ENCODE peak calls at places on chromosomes 4 and X, in four cellular contexts. R is AG08396, J is lung, V is neural progenitor cell. Z is an unnamed sample.

GRCh38 chrX:107718156-107718621 is 57.4 kb downstream of the TSC22D3 start:
- DNase-seq in R (peak), V (peak), J (peak), Z (peak)

GRCh38 chrX:48613502-48614160 is 16.3 kb downstream of the WDR13 start:
- DNase-seq in R (peak), J (no peak), V (no peak), Z (peak)

GRCh38 chrX:70508296-70508911 is 63.8 kb downstream of the DLG3 start:
- DNase-seq in J (no peak), R (no peak), V (peak), Z (peak)

GRCh38 chrX:79081895-79082512 is 62.5 kb upstream of the GPR174 start:
- DNase-seq in V (peak), J (no peak), R (peak), Z (peak)

GRCh38 chr4:88107406-88108107 is 50.9 kb downstream of the ABCG2 start:
- DNase-seq in V (no peak), R (no peak), J (no peak), Z (peak)

GRCh38 chr4:72896515-72896914 is 173.0 kb downstream of the COX18 start:
- DNase-seq in R (peak), J (no peak), V (no peak), Z (peak)

GRCh38 chrX:2550288-2551020 is 49.7 kb upstream of the DHRSX start:
- DNase-seq in R (no peak), J (no peak), V (no peak), Z (no peak)

GRCh38 chrX:104195489-104196084 is 29.3 kb downstream of the FAM199X start:
- DNase-seq in R (peak), V (peak), J (no peak), Z (peak)

GRCh38 chr4:157791236-157791635 is 381.6 kb downstream of the GASK1B start:
- DNase-seq in V (no peak), J (no peak), R (no peak), Z (no peak)